ENCODE peak calls at places on chromosomes 13 and 19, in ten cellular contexts. V is breast epithelium; P is caudate nucleus; U is T-helper 9 cell; L is frontal cortex; J is activated T-helper 1 cell treated with anti-CD3 and anti-CD28 coated beads, Interleukin-12 subunit alpha, Interleukin-12 subunit beta, Interleukin-2, Interleukin-4 antibody, amounts not matched to agents 30 ng/mL and 10 ng/mL and 1 ng/mL, durations not matched to agents 14 hours and 24 hours and 36 hours; X is pancreas; A is cortex of kidney; N is neural progenitor cell; G is progenitor cell of endocrine pancreas. C is an unnamed sample.

GRCh38 chr13:62060570-62060969 is 644.9 kb upstream of the PCDH20 start:
- DNase-seq in V (no peak), P (no peak), L (no peak), N (no peak), J (no peak), A (no peak), G (no peak), U (no peak), X (no peak), C (no peak)

GRCh38 chr19:13089139-13089856 is 13.4 kb downstream of the LYL1 start:
- DNase-seq in A (no peak), G (no peak), V (no peak), J (no peak), N (peak; percentile 61), P (no peak), U (no peak), X (no peak), L (no peak), C (no peak)

GRCh38 chr13:60759499-60759898 is 362.5 kb downstream of the TDRD3 start:
- DNase-seq in X (peak; percentile 48), G (no peak), V (no peak), J (no peak), P (no peak), A (no peak), U (no peak), N (peak; percentile 72), L (no peak), C (no peak)

GRCh38 chr13:106418556-106418955 is 116.9 kb downstream of the EFNB2 start:
- DNase-seq in V (no peak), J (no peak), U (no peak), A (no peak), X (no peak), N (no peak), L (no peak), G (no peak), P (no peak), C (no peak)

GRCh38 chr19:34309368-34310138 is 55.2 kb downstream of the GARRE1 start:
- DNase-seq in L (no peak), V (no peak), N (no peak), G (no peak), A (no peak), X (no peak), P (no peak), J (no peak), U (no peak), C (no peak)

GRCh38 chr19:42606660-42607351 is 12.1 kb upstream of the CEACAM8 start:
- DNase-seq in G (no peak), N (peak; percentile 75), A (no peak), V (peak; percentile 86), L (peak; percentile 54), X (peak; percentile 93), J (peak; percentile 27), P (peak; percentile 37), U (peak; percentile 37), C (no peak)

GRCh38 chr19:17076539-17076919 is 952 bp downstream of the MYO9B start:
- DNase-seq in U (peak; percentile 8), P (no peak), N (peak; percentile 29), G (no peak), A (no peak), V (no peak), L (no peak), J (no peak), X (no peak), C (no peak)

GRCh38 chr13:34076943-34077703 is 259.2 kb downstream of the RFC3 start:
- DNase-seq in A (no peak), X (no peak), G (no peak), L (no peak), N (peak; percentile 3), J (no peak), V (no peak), P (no peak), U (no peak), C (no peak)

GRCh38 chr13:69553976-69554375 is 553.6 kb upstream of the ATXN8OS start:
- DNase-seq in J (no peak), L (no peak), X (no peak), P (no peak), A (no peak), U (no peak), G (no peak), N (no peak), V (no peak), C (no peak)

GRCh38 chr19:4277051-4277700 is 1.9 kb upstream of the SHD start:
- DNase-seq in N (no peak), J (no peak), L (no peak), G (no peak), A (no peak), X (no peak), U (no peak), P (no peak), V (no peak), C (no peak)

GRCh38 chr13:31947105-31947504 is 84.5 kb upstream of the FRY start:
- DNase-seq in A (no peak), P (no peak), N (peak; percentile 16), L (no peak), U (no peak), V (no peak), X (no peak), J (no peak), G (no peak), C (no peak)

GRCh38 chr13:76711515-76712182 is 174.6 kb downstream of the KCTD12 start:
- DNase-seq in U (no peak), V (no peak), G (no peak), N (no peak), P (no peak), X (no peak), J (no peak), A (no peak), L (peak; percentile 22), C (no peak)

GRCh38 chr19:23099966-23100365 is 16.9 kb upstream of the ZNF730 start:
- DNase-seq in V (no peak), N (no peak), J (no peak), U (no peak), X (no peak), G (no peak), A (no peak), L (no peak), P (no peak), C (no peak)

GRCh38 chr13:32846020-32846451 is 170.2 kb upstream of the KL start:
- DNase-seq in X (no peak), J (no peak), A (no peak), L (no peak), V (no peak), N (no peak), P (no peak), U (no peak), G (no peak), C (peak; percentile 70)

GRCh38 chr19:47505506-47505905 is 9.4 kb downstream of the NAPA start:
- DNase-seq in L (no peak), J (no peak), U (no peak), V (no peak), A (no peak), P (no peak), X (no peak), G (no peak), N (no peak), C (no peak)

GRCh38 chr13:25874907-25875306 is 176.9 kb downstream of the SHISA2 start:
- DNase-seq in P (no peak), A (no peak), X (no peak), G (no peak), V (no peak), N (no peak), L (no peak), U (peak; percentile 42), J (peak; percentile 44), C (no peak)

GRCh38 chr13:109642358-109642757 is 144.0 kb downstream of the IRS2 start:
- DNase-seq in G (no peak), L (no peak), X (no peak), A (no peak), V (no peak), P (no peak), J (no peak), N (no peak), U (no peak), C (no peak)

GRCh38 chr13:113996912-113997745 is 23.3 kb upstream of the C13orf46 start:
- DNase-seq in L (no peak), G (no peak), J (no peak), V (no peak), P (no peak), N (no peak), U (no peak), A (no peak), X (no peak), C (no peak)

GRCh38 chr13:30832377-30832776 is 73.7 kb upstream of the MEDAG start:
- DNase-seq in J (no peak), U (no peak), V (no peak), N (no peak), X (no peak), G (no peak), P (no peak), A (no peak), L (no peak), C (no peak)

GRCh38 chr19:41997121-41997850 is 3.3 kb upstream of the ATP1A3 start:
- DNase-seq in L (peak; percentile 66), U (peak; percentile 25), V (no peak), G (peak; percentile 58), A (no peak), P (peak; percentile 7), J (peak; percentile 12), X (peak; percentile 44), N (peak; percentile 90), C (no peak)

GRCh38 chr13:93224545-93224944 is 2.1 kb upstream of the GPC6 start:
- DNase-seq in X (no peak), N (peak; percentile 67), P (no peak), V (no peak), J (no peak), U (no peak), A (no peak), G (no peak), L (no peak), C (no peak)

GRCh38 chr19:19146000-19146608 is 7.8 kb upstream of the TMEM161A start:
- DNase-seq in J (peak; percentile 80), P (peak; percentile 52), G (peak; percentile 85), V (peak; percentile 83), U (peak; percentile 89), A (no peak), X (peak; percentile 89), N (peak; percentile 72), L (peak; percentile 86), C (peak; percentile 93)

GRCh38 chr19:55206664-55207500 is 2.4 kb downstream of the PTPRH start:
- DNase-seq in N (peak; percentile 77), L (peak; percentile 77), X (peak; percentile 93), G (peak; percentile 31), A (no peak), P (peak; percentile 42), J (no peak), U (no peak), V (peak; percentile 68), C (peak; percentile 91)

GRCh38 chr13:75779393-75779792 is 143.3 kb downstream of the LMO7 start:
- DNase-seq in X (no peak), L (no peak), U (no peak), N (no peak), G (no peak), A (no peak), V (no peak), P (no peak), J (no peak), C (no peak)

GRCh38 chr13:53921473-53921872 is 892.9 kb downstream of the OLFM4 start:
- DNase-seq in P (no peak), X (no peak), G (no peak), V (no peak), U (no peak), L (no peak), N (no peak), A (no peak), J (no peak), C (no peak)

GRCh38 chr13:109088101-109088500 is 458.7 kb downstream of the MYO16 start:
- DNase-seq in V (no peak), U (no peak), J (no peak), N (no peak), A (no peak), L (no peak), P (no peak), X (no peak), G (no peak), C (no peak)

GRCh38 chr19:3108775-3109174 is 14.6 kb downstream of the GNA11 start:
- DNase-seq in N (peak; percentile 86), U (peak; percentile 67), L (no peak), V (no peak), X (peak; percentile 61), G (peak; percentile 56), J (peak; percentile 45), P (peak; percentile 16), A (no peak), C (no peak)

GRCh38 chr19:7928741-7929701 is 3.1 kb upstream of the CTXN1 start:
- DNase-seq in G (no peak), A (no peak), L (no peak), J (no peak), U (peak; percentile 71), X (peak; percentile 55), P (peak; percentile 19), V (no peak), N (peak; percentile 75), C (no peak)

C was measured in osteocyte.